ENCODE peak calls at places on chromosomes 1 and 21, in ten cellular contexts. N is EL, T is GM19239, C is psoas muscle, W is T-helper 9 cell, F is left lobe of liver, M is HS-27A, I is SK-N-SH, P is fibroblast of the conjunctiva, E is foreskin fibroblast. O is an unnamed sample.

GRCh38 chr1:183291216-183291762 is 105.2 kb downstream of the LAMC2 start:
- DNase-seq in N (no peak), T (no peak), C (no peak), W (no peak), F (no peak), M (no peak), I (no peak), P (no peak), E (no peak), O (no peak)

GRCh38 chr21:44727757-44728156 is 16.4 kb upstream of the TSPEAR start:
- DNase-seq in N (no peak), T (no peak), C (no peak), W (no peak), F (no peak), M (no peak), I (no peak), P (no peak), E (no peak), O (no peak)

GRCh38 chr1:219066631-219067349 is 106.9 kb upstream of the LYPLAL1 start:
- DNase-seq in N (peak; percentile 80), T (no peak), C (no peak), W (no peak), F (no peak), M (no peak), I (peak; percentile 7), P (peak; percentile 42), E (peak; percentile 27), O (no peak)

GRCh38 chr1:161928056-161928455 is 95.6 kb downstream of the OLFML2B start:
- DNase-seq in N (no peak), T (no peak), C (no peak), W (no peak), F (no peak), M (no peak), I (no peak), P (no peak), E (no peak), O (no peak)

GRCh38 chr1:109787845-109788605 is 24.3 kb upstream of the EPS8L3 start:
- DNase-seq in N (no peak), T (no peak), C (no peak), W (no peak), F (peak; percentile 36), M (no peak), I (peak; percentile 63), P (no peak), E (no peak), O (no peak)

GRCh38 chr1:172343246-172344099 is 77.0 kb upstream of the C1orf105 start:
- DNase-seq in N (peak; percentile 86), T (no peak), C (no peak), W (no peak), F (no peak), M (peak; percentile 68), I (no peak), P (peak; percentile 88), E (peak; percentile 76), O (no peak)

GRCh38 chr21:26169611-26170470 is 729 bp downstream of the APP start:
- DNase-seq in N (peak; percentile 79), T (peak; percentile 41), C (peak; percentile 47), W (peak; percentile 16), F (peak; percentile 68), M (no peak), I (peak; percentile 83), P (peak; percentile 37), E (peak; percentile 43), O (peak; percentile 54)

GRCh38 chr1:181108297-181108696 is 19.8 kb downstream of the IER5 start:
- DNase-seq in N (no peak), T (no peak), C (no peak), W (no peak), F (no peak), M (no peak), I (no peak), P (no peak), E (no peak), O (no peak)

GRCh38 chr1:172602706-172603105 is 56.2 kb upstream of the FASLG start:
- DNase-seq in N (no peak), T (no peak), C (no peak), W (no peak), F (no peak), M (no peak), I (no peak), P (no peak), E (no peak), O (no peak)

GRCh38 chr1:42756956-42757891 is 9.6 kb downstream of the P3H1 start:
- DNase-seq in N (peak; percentile 71), T (peak; percentile 69), C (no peak), W (no peak), F (peak; percentile 29), M (peak; percentile 14), I (peak; percentile 82), P (peak; percentile 63), E (no peak), O (peak; percentile 55)